ENCODE peak calls at places on chromosomes 13 and 19, in five cellular contexts. S is HL-60, L is Panc1, F is HepG2, N is GM12878. C is an unnamed sample.

GRCh38 chr19:15672580-15673175 is at the start of gene CYP4F12:
- DNase-seq in S (no peak), L (no peak), F (peak; percentile 76), N (no peak), C (peak; percentile 36)

GRCh38 chr19:2235026-2235395 is 1.1 kb downstream of the PLEKHJ1 start:
- DNase-seq in S (no peak), L (no peak), F (no peak), N (no peak), C (no peak)

GRCh38 chr13:52092087-52092486 is 36.8 kb downstream of the NEK5 start:
- DNase-seq in S (no peak), L (no peak), F (no peak), N (no peak), C (no peak)

GRCh38 chr19:16445238-16446107 is 26.3 kb downstream of the EPS15L1 start:
- DNase-seq in S (peak; percentile 91), L (no peak), F (peak; percentile 32), N (peak; percentile 90), C (no peak)

GRCh38 chr19:40763963-40764362 is 11.4 kb upstream of the MIA start:
- DNase-seq in S (no peak), L (no peak), F (no peak), N (no peak), C (no peak)

GRCh38 chr19:737591-738093 is 13.3 kb upstream of the MISP start:
- DNase-seq in S (peak; percentile 52), L (no peak), F (peak; percentile 41), N (no peak), C (peak; percentile 55)

GRCh38 chr13:28529836-28530235 is 34.9 kb upstream of the FLT1 start:
- DNase-seq in S (no peak), L (no peak), F (no peak), N (no peak), C (no peak)

GRCh38 chr13:27556109-27556508 is 64.2 kb downstream of the LNX2 start:
- DNase-seq in S (peak; percentile 62), L (no peak), F (no peak), N (no peak), C (peak; percentile 5)

GRCh38 chr13:30354481-30355404 is 47.4 kb upstream of the KATNAL1 start:
- DNase-seq in S (no peak), L (no peak), F (peak; percentile 15), N (no peak), C (no peak)

GRCh38 chr19:11375143-11375948 is 880 bp downstream of the SWSAP1 start:
- DNase-seq in S (peak; percentile 87), L (no peak), F (peak; percentile 31), N (no peak), C (no peak)

GRCh38 chr13:75079226-75079625 is 402.7 kb downstream of the TBC1D4 start:
- DNase-seq in S (no peak), L (no peak), F (no peak), N (no peak), C (no peak)

DNA sequence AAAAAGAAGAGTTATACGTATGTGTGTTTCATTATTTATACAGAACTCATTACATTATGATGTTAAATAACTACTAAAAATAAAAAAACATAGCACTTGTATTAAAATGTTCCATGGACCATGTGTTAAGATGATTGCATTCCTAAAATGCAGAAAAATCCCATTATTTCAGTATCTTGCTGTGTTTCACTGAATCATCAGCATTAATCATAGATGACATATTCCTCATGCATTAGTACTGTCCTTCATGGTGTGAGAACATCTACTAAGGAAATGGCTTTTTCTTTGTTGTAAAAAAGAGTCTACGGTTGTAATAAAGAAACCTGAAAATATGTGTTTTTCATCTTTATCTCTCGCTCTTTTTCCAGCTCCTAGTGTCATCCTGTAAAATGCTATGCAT is 416.5 kb downstream of the FGF14 start:
- DNase-seq in S (no peak), L (no peak), F (no peak), N (no peak), C (no peak)
- TF ChIP-seq REST in S (no peak), L (no peak), F (no peak), N (no peak), C (no peak)

GRCh38 chr19:44746946-44747738 is 1.4 kb upstream of the BCL3 start:
- DNase-seq in S (peak; percentile 80), L (peak; percentile 69), F (peak; percentile 80), N (peak; percentile 59), C (peak; percentile 98)
- TF ChIP-seq REST in S (no peak), L (no peak), F (no peak), N (no peak), C (no peak)

GRCh38 chr13:93227280-93227905 is 786 bp downstream of the GPC6 start:
- DNase-seq in S (no peak), L (no peak), F (peak; percentile 28), N (no peak), C (peak; percentile 41)
- TF ChIP-seq REST in S (no peak), L (no peak), F (no peak), N (no peak), C (no peak)

GRCh38 chr19:35860436-35860817 is 3.7 kb downstream of the KIRREL2 start:
- DNase-seq in S (no peak), L (no peak), F (no peak), N (no peak), C (no peak)
- TF ChIP-seq REST in S (no peak), L (no peak), F (no peak), N (no peak), C (no peak)

GRCh38 chr13:94550030-94550738 is 45.8 kb downstream of the TGDS start:
- DNase-seq in S (no peak), L (peak; percentile 5), F (peak; percentile 21), N (peak; percentile 4), C (no peak)
- TF ChIP-seq REST in S (no peak), L (no peak), F (no peak), N (no peak), C (peak; percentile 7)

GRCh38 chr13:99323488-99323887 is 16.3 kb upstream of the GPR183 start:
- DNase-seq in S (no peak), L (no peak), F (no peak), N (no peak), C (no peak)
- TF ChIP-seq REST in S (no peak), L (no peak), F (no peak), N (no peak), C (no peak)